ENCODE peak calls at places on chromosome 14, in five cellular contexts. D is HCT116, M is PC-3, K is MM.1S, Z is GM23248. L is an unnamed sample.

GRCh38 chr14:92400579-92401444 is 77.8 kb downstream of the SLC24A4 start:
- DNase-seq in M (no peak), K (no peak), D (no peak), Z (no peak), L (no peak)

GRCh38 chr14:102516531-102517411 is 7.2 kb upstream of the ANKRD9 start:
- DNase-seq in K (no peak), M (peak; percentile 50), Z (peak; percentile 55), D (no peak), L (peak; percentile 75)

GRCh38 chr14:79161576-79161975 is 991.4 kb downstream of the NRXN3 start:
- DNase-seq in K (no peak), Z (peak; percentile 18), D (no peak), M (no peak), L (peak; percentile 60)

GRCh38 chr14:87975636-87976035 is 17.3 kb downstream of the GALC start:
- DNase-seq in D (no peak), K (no peak), Z (peak; percentile 23), M (no peak), L (no peak)

GRCh38 chr14:27605298-27605697 is 1007.5 kb upstream of the NOVA1 start:
- DNase-seq in K (no peak), M (no peak), Z (no peak), D (no peak), L (peak; percentile 45)

GRCh38 chr14:33762462-33762861 is 188.4 kb downstream of the EGLN3 start:
- DNase-seq in M (no peak), D (no peak), Z (peak; percentile 4), K (no peak), L (no peak)

GRCh38 chr14:86296173-86296572 is 766.2 kb downstream of the FLRT2 start:
- DNase-seq in M (peak; percentile 54), Z (no peak), K (no peak), D (no peak), L (no peak)

GRCh38 chr14:59407246-59407615 is 57.9 kb downstream of the GPR135 start:
- DNase-seq in M (peak; percentile 96), D (no peak), K (no peak), Z (peak; percentile 97), L (no peak)

GRCh38 chr14:77124345-77125274 is 17.0 kb downstream of the ZDHHC22 start:
- DNase-seq in Z (peak; percentile 71), K (no peak), D (no peak), M (peak; percentile 38), L (peak; percentile 62)

GRCh38 chr14:35336171-35337073 is 44.2 kb downstream of the PSMA6 start:
- DNase-seq in M (peak; percentile 53), K (no peak), D (no peak), Z (no peak), L (peak; percentile 63)

GRCh38 chr14:95078841-95079240 is 78.5 kb downstream of the DICER1 start:
- DNase-seq in M (no peak), D (no peak), K (no peak), Z (no peak), L (peak; percentile 41)

GRCh38 chr14:50785506-50786063 is 45.4 kb downstream of the NIN start:
- DNase-seq in K (no peak), Z (no peak), D (no peak), M (no peak), L (peak; percentile 25)

GRCh38 chr14:69183735-69184134 is 7.6 kb upstream of the EXD2 start:
- DNase-seq in D (no peak), Z (no peak), M (no peak), K (no peak), L (peak; percentile 83)

GRCh38 chr14:101193845-101194355 is 290.4 kb upstream of the RTL1 start:
- DNase-seq in K (no peak), D (no peak), M (no peak), Z (no peak), L (no peak)

GRCh38 chr14:94936411-94936892 is 166.5 kb upstream of the GSC start:
- DNase-seq in M (no peak), Z (peak; percentile 77), D (no peak), K (no peak), L (peak; percentile 6)

GRCh38 chr14:100037351-100037750 is 27.9 kb upstream of the EVL start:
- DNase-seq in D (no peak), M (no peak), K (no peak), Z (peak; percentile 56), L (no peak)

GRCh38 chr14:73491977-73492552 is 1.3 kb downstream of the RIOX1 start:
- DNase-seq in K (no peak), M (no peak), D (no peak), Z (no peak), L (peak; percentile 26)

GRCh38 chr14:89372156-89372555 is 44.9 kb downstream of the FOXN3 start:
- DNase-seq in M (no peak), Z (peak; percentile 64), K (no peak), D (no peak), L (no peak)

GRCh38 chr14:91078095-91078737 is 17.8 kb upstream of the RPS6KA5 start:
- DNase-seq in K (peak; percentile 29), D (no peak), Z (no peak), M (no peak), L (no peak)

GRCh38 chr14:67973415-67973814 is 153.8 kb downstream of the RAD51B start:
- DNase-seq in Z (no peak), K (no peak), M (no peak), D (no peak), L (no peak)

GRCh38 chr14:99632410-99633035 is 12.4 kb upstream of the HHIPL1 start:
- DNase-seq in K (no peak), Z (no peak), M (no peak), D (no peak), L (no peak)

GRCh38 chr14:53634793-53635192 is 321.8 kb downstream of the BMP4 start:
- DNase-seq in Z (no peak), M (no peak), K (no peak), D (no peak), L (no peak)

GRCh38 chr14:21454843-21455550 is 926 bp downstream of the CHD8 start:
- DNase-seq in M (no peak), Z (peak; percentile 45), K (no peak), D (no peak), L (peak; percentile 35)

GRCh38 chr14:83548061-83548839 is 1981.7 kb upstream of the FLRT2 start:
- DNase-seq in M (peak; percentile 25), Z (no peak), D (no peak), K (no peak), L (peak; percentile 5)

GRCh38 chr14:56004807-56005579 is 113.2 kb upstream of the PELI2 start:
- DNase-seq in M (no peak), Z (peak; percentile 92), K (no peak), D (no peak), L (peak; percentile 65)

GRCh38 chr14:91269076-91269991 is 24.8 kb upstream of the GPR68 start:
- DNase-seq in Z (peak; percentile 47), M (no peak), K (no peak), D (no peak), L (no peak)

GRCh38 chr14:72558721-72559120 is 335.2 kb downstream of the DPF3 start:
- DNase-seq in Z (peak; percentile 71), M (peak; percentile 49), K (no peak), D (no peak), L (no peak)

GRCh38 chr14:59189281-59189821 is 884 bp downstream of the DAAM1 start:
- DNase-seq in Z (peak; percentile 66), D (no peak), M (peak; percentile 52), K (peak; percentile 6), L (peak; percentile 28)

GRCh38 chr14:39265741-39266588 is 32.2 kb downstream of the MIA2 start:
- DNase-seq in D (peak; percentile 72), M (peak; percentile 92), K (peak; percentile 64), Z (peak; percentile 67), L (no peak)

GRCh38 chr14:105152794-105153241 is 15.8 kb downstream of the JAG2 start:
- DNase-seq in Z (no peak), D (no peak), K (no peak), M (no peak), L (no peak)

GRCh38 chr14:46368275-46368674 is 283.3 kb downstream of the RPL10L start:
- DNase-seq in K (no peak), M (no peak), D (no peak), Z (no peak), L (no peak)

GRCh38 chr14:51396222-51396815 is 156.3 kb downstream of the TMX1 start:
- DNase-seq in M (peak; percentile 99), K (no peak), Z (peak; percentile 96), D (no peak), L (no peak)

GRCh38 chr14:100500128-100500527 is 87.1 kb downstream of the BEGAIN start:
- DNase-seq in K (no peak), M (no peak), Z (no peak), D (no peak), L (no peak)

GRCh38 chr14:96085369-96085768 is 46.2 kb downstream of the C14orf132 start:
- DNase-seq in Z (peak; percentile 15), K (no peak), M (peak; percentile 34), D (no peak), L (no peak)

GRCh38 chr14:96084796-96085195 is 45.6 kb downstream of the C14orf132 start:
- DNase-seq in M (no peak), D (no peak), K (no peak), Z (no peak), L (no peak)

GRCh38 chr14:96082420-96083300 is 43.5 kb downstream of the C14orf132 start:
- DNase-seq in Z (no peak), D (no peak), M (no peak), K (no peak), L (no peak)

GRCh38 chr14:96081767-96082400 is 42.7 kb downstream of the C14orf132 start:
- DNase-seq in D (no peak), M (no peak), K (no peak), Z (no peak), L (no peak)

GRCh38 chr14:96083667-96084320 is 44.6 kb downstream of the C14orf132 start:
- DNase-seq in M (peak; percentile 85), K (no peak), D (no peak), Z (no peak), L (no peak)
- H4K20me1 ChIP-seq in M (no peaks in the 10 kb centered on the region), K (no peaks in the 10 kb centered on the region), D (no peaks in the 10 kb centered on the region), Z (no peaks in the 10 kb centered on the region), L (no peaks in the 10 kb centered on the region)

DNA sequence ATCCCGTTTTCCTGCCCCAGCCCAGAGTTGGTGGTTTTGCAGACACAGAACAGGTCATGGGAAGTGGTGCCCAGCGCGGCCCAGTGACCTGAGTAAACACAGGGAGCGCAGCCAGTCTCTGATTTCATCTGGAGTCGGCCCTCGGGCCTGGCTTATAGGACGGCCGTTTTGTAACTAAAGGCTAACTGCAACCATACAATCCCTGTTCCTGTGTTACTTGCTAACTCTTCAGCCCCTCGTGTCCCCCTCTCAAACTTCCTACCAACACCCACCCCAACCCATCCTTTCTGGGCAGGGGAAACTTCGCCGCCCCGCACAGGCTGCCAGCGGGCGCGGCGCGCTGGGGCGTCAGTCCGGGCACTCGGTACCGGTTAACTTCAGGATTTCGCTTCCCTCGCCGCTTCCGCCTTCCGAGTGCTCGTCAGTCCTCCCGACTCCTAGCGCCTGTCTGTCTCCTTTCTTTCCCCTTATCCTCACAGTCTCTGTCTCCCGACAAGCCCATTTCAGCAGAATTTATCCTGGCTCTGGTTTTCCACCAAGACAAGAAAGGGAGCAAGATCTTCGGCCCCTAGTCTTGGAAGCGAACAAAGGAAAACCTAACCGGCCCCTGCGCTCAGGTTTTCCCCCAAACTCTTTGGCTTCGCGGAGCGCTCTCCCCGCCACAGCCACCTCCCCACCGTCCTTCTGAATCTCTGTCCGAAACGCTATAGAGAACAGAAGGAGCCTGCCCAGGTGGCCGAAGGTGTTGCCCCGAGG is 2.0 kb downstream of the SIX1 start:
- DNase-seq in Z (peak; percentile 91), D (no peak), K (no peak), M (peak; percentile 83), L (peak; percentile 75)
- TF ChIP-seq EZH2 in Z (no peak), D (no peak), K (no peak), M (no peak), L (peak; percentile 95)

GRCh38 chr14:75025082-75025481 is 22.4 kb downstream of the EIF2B2 start:
- DNase-seq in K (no peak), D (no peak), Z (peak; percentile 37), M (peak; percentile 19), L (no peak)
- TF ChIP-seq EZH2phosphoT487 in K (no peak), D (no peak), Z (no peak), M (no peak), L (no peak)

GRCh38 chr14:71228711-71229110 is 321.5 kb downstream of the PCNX1 start:
- DNase-seq in K (no peak), D (no peak), Z (peak; percentile 10), M (no peak), L (no peak)
- H4K20me1 ChIP-seq in K (no peaks in the 10 kb centered on the region), D (no peaks in the 10 kb centered on the region), Z (no peaks in the 10 kb centered on the region), M (no peaks in the 10 kb centered on the region), L (no peaks in the 10 kb centered on the region)

L was measured in GM23338.